ENCODE peak calls at places on chromosomes 11 and 22, in seven cellular contexts. G is IMR-90; A is epithelial cell of esophagus; Z is PC-3; Q is left ventricle myocardium inferior; K is heart left ventricle; L is CD8-positive, alpha-beta T cell. D is an unnamed sample.

GRCh38 chr22:25125693-25126357 is 73.8 kb upstream of the CRYBB3 start:
- DNase-seq in G (no peak), A (no peak), Z (no peak), Q (no peak), K (no peak), L (no peak), D (no peak)

GRCh38 chr11:12330491-12331231 is 46.7 kb upstream of the PARVA start:
- DNase-seq in G (peak; percentile 7), A (peak; percentile 10), Z (no peak), Q (no peak), K (no peak), L (no peak), D (no peak)

GRCh38 chr11:36103933-36104530 is 160.2 kb downstream of the LDLRAD3 start:
- DNase-seq in G (no peak), A (no peak), Z (no peak), Q (no peak), K (no peak), L (no peak), D (no peak)

GRCh38 chr11:122661182-122661945 is 5.8 kb downstream of the UBASH3B start:
- DNase-seq in G (peak; percentile 83), A (peak; percentile 79), Z (peak; percentile 92), Q (no peak), K (no peak), L (no peak), D (no peak)

GRCh38 chr22:44147036-44147645 is 33.6 kb upstream of the PARVG start:
- DNase-seq in G (no peak), A (no peak), Z (no peak), Q (no peak), K (no peak), L (no peak), D (no peak)

GRCh38 chr11:126336646-126337045 is 18.8 kb upstream of the ST3GAL4 start:
- DNase-seq in G (no peak), A (no peak), Z (no peak), Q (no peak), K (peak; percentile 45), L (no peak), D (peak; percentile 13)

GRCh38 chr22:17884951-17885350 is 110.7 kb upstream of the BID start:
- DNase-seq in G (peak; percentile 16), A (no peak), Z (no peak), Q (no peak), K (no peak), L (no peak), D (no peak)

GRCh38 chr11:62493801-62494200 is 52.8 kb downstream of the AHNAK start:
- DNase-seq in G (no peak), A (no peak), Z (no peak), Q (no peak), K (no peak), L (no peak), D (no peak)

GRCh38 chr11:116506446-116506845 is 266.3 kb downstream of the BUD13 start:
- DNase-seq in G (no peak), A (no peak), Z (no peak), Q (no peak), K (no peak), L (no peak), D (no peak)

GRCh38 chr11:86101941-86102407 is 33.1 kb upstream of the PICALM start:
- DNase-seq in G (peak; percentile 40), A (peak; percentile 83), Z (peak; percentile 81), Q (no peak), K (no peak), L (no peak), D (no peak)

GRCh38 chr22:32579533-32580220 is 105.1 kb downstream of the FBXO7 start:
- DNase-seq in G (peak; percentile 69), A (no peak), Z (no peak), Q (peak; percentile 53), K (peak; percentile 79), L (no peak), D (no peak)

GRCh38 chr11:100849914-100850235 is 162.8 kb downstream of the ARHGAP42 start:
- DNase-seq in G (no peak), A (no peak), Z (no peak), Q (no peak), K (no peak), L (no peak), D (no peak)

GRCh38 chr22:41320416-41321240 is 19.3 kb downstream of the ZC3H7B start:
- DNase-seq in G (no peak), A (no peak), Z (no peak), Q (no peak), K (no peak), L (no peak), D (no peak)

GRCh38 chr11:25667871-25668270 is 664.1 kb upstream of the ANO3 start:
- DNase-seq in G (no peak), A (no peak), Z (no peak), Q (no peak), K (no peak), L (no peak), D (no peak)
- TF ChIP-seq CTCF in G (no peak), A (no peak), Z (no peak), Q (no peak), K (no peak), L (no peak), D (no peak)

GRCh38 chr11:73633999-73634398 is 12.4 kb upstream of the PLEKHB1 start:
- DNase-seq in G (no peak), A (no peak), Z (no peak), Q (no peak), K (no peak), L (no peak), D (no peak)
- H3K4me3 ChIP-seq in G (no peak overlapping the region), A (no peak overlapping the region), Z (no peak overlapping the region), Q (no peak overlapping the region), K (no peak overlapping the region), L (no peak overlapping the region), D (no peak overlapping the region)

GRCh38 chr11:379205-380094 is 10.2 kb downstream of the B4GALNT4 start:
- DNase-seq in G (no peak), A (no peak), Z (no peak), Q (no peak), K (no peak), L (no peak), D (no peak)

GRCh38 chr11:377174-377865 is 8.0 kb downstream of the B4GALNT4 start:
- DNase-seq in G (no peak), A (no peak), Z (no peak), Q (no peak), K (no peak), L (no peak), D (no peak)

GRCh38 chr11:380095-380480 is 10.8 kb downstream of the B4GALNT4 start:
- DNase-seq in G (no peak), A (no peak), Z (no peak), Q (no peak), K (no peak), L (no peak), D (no peak)

GRCh38 chr11:376531-377173 is 7.4 kb downstream of the B4GALNT4 start:
- DNase-seq in G (no peak), A (no peak), Z (no peak), Q (no peak), K (no peak), L (no peak), D (no peak)

DNA sequence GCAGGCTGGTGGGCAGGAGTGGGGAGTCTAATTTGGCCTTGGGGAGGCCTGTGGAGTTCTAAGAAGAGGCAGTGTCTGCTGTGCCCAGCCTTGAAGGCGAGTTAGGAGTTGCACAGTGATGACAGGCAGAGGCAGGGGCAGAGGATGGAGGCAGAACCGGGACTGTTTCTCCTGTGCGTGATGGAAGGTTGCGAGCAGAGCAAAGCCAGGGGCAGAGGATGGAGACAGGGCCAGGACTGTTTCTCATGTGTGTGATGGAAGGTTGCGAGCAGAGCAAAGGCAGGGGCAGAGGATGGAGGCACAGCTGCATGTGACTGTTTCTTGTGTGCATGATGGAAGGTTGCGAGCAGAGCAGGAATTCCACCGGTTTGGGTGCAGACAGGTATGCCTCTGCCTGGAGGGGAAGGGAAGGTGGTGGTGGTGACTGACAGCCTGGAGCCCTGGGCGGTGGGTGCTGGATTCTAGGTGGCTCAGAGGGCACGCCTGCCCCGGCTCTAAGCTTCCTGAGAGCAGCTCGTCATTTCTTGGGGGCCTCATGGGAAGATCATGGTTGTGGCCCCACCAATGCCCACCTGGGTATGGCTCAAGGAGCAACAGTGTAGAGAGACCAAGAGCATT is 8.7 kb downstream of the B4GALNT4 start:
- DNase-seq in G (no peak), A (no peak), Z (no peak), Q (no peak), K (no peak), L (no peak), D (no peak)
- TF ChIP-seq CTCF in G (no peak), A (no peak), Z (no peak), Q (no peak), K (no peak), L (no peak), D (no peak)

DNA sequence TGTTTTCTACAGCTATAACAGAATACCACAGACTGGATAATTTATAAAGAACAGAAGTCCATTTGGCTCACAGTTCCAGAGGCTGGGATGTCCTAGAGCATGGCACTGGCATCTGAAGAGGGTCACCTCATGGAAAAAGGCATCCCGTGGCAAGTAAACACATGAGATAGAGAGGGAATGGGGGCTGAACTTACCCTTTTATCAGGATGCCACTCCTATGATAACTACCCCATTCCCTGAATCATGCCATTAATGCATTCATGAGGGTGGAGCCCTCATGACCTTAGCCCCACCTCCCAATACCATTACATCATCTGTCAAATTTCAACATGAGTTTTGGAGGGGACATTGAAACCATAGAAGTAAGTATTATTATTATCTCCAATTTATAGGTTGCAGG is 65.2 kb downstream of the MTNR1B start:
- DNase-seq in G (no peak), A (no peak), Z (no peak), Q (no peak), K (no peak), L (no peak), D (no peak)
- H3K4me3 ChIP-seq in G (no peak overlapping the region), A (no peak overlapping the region), Z (no peak overlapping the region), Q (no peak overlapping the region), K (no peak overlapping the region), L (no peak overlapping the region), D (no peak overlapping the region)

GRCh38 chr11:120929664-120930154 is 94.2 kb upstream of the TBCEL start:
- DNase-seq in G (peak; percentile 26), A (peak; percentile 55), Z (peak; percentile 50), Q (peak; percentile 23), K (peak; percentile 39), L (peak; percentile 33), D (no peak)
- TF ChIP-seq CTCF in G (peak; percentile 47), A (peak; percentile 56), Z (peak; percentile 92), Q (peak; percentile 56), K (peak; percentile 45), L (peak; percentile 47), D (no peak)

GRCh38 chr11:76671236-76671590 is 666 bp upstream of the LRRC32 start:
- DNase-seq in G (no peak), A (no peak), Z (no peak), Q (no peak), K (no peak), L (no peak), D (no peak)
- H3K4me3 ChIP-seq in G (no peak overlapping the region), A (peak overlapping the region; percentile 25), Z (no peak overlapping the region), Q (peak overlapping the region; percentile 78), K (peak overlapping the region; percentile 76), L (peak overlapping the region; percentile 33), D (peak overlapping the region; percentile 91)

GRCh38 chr11:106152013-106152412 is 74.6 kb downstream of the AASDHPPT start:
- DNase-seq in G (peak; percentile 17), A (peak; percentile 93), Z (peak; percentile 58), Q (no peak), K (no peak), L (no peak), D (no peak)
- TF ChIP-seq CTCF in G (no peak), A (peak; percentile 47), Z (peak; percentile 55), Q (no peak), K (no peak), L (no peak), D (no peak)

GRCh38 chr11:26994579-26995210 is 783 bp downstream of the FIBIN start:
- DNase-seq in G (no peak), A (no peak), Z (no peak), Q (no peak), K (peak; percentile 25), L (no peak), D (peak; percentile 68)
- H3K4me3 ChIP-seq in G (peak overlapping the region; percentile 78), A (peak overlapping the region; percentile 62), Z (no peak overlapping the region), Q (peak overlapping the region; percentile 67), K (peak overlapping the region; percentile 70), L (no peak overlapping the region), D (peak overlapping the region; percentile 94)

D was measured in tibial artery.